ENCODE peak calls at places on chromosomes 7 and 10, in four cellular contexts. One of them, this sample, is unnamed.

GRCh38 chr10:45575966-45576597 is 96.5 kb downstream of the ZFAND4 start:
- DNase-seq in COR-L47: no peak
- DNase-seq in left lobe of liver: no peak
- DNase-seq in T-helper 9 cell: no peak
- DNase-seq in this sample: no peak

GRCh38 chr10:125149278-125150047 is 10.9 kb downstream of the CTBP2 start:
- DNase-seq in COR-L47: peak
- DNase-seq in left lobe of liver: no peak
- DNase-seq in T-helper 9 cell: no peak
- DNase-seq in this sample: peak

GRCh38 chr10:49257159-49257558 is 41.8 kb upstream of the C10orf71 start:
- DNase-seq in T-helper 9 cell: no peak
- DNase-seq in left lobe of liver: no peak
- DNase-seq in COR-L47: no peak
- DNase-seq in this sample: no peak

GRCh38 chr7:27300401-27300800 is 57.8 kb downstream of the EVX1 start:
- DNase-seq in T-helper 9 cell: no peak
- DNase-seq in COR-L47: no peak
- DNase-seq in left lobe of liver: no peak
- DNase-seq in this sample: no peak

GRCh38 chr7:136958016-136958415 is 89.6 kb downstream of the CHRM2 start:
- DNase-seq in T-helper 9 cell: no peak
- DNase-seq in COR-L47: no peak
- DNase-seq in left lobe of liver: no peak
- DNase-seq in this sample: no peak

GRCh38 chr10:126153686-126154628 is 234.3 kb downstream of the ADAM12 start:
- DNase-seq in left lobe of liver: no peak
- DNase-seq in COR-L47: no peak
- DNase-seq in T-helper 9 cell: no peak
- DNase-seq in this sample: no peak

GRCh38 chr7:2104107-2104710 is 128.5 kb downstream of the MAD1L1 start:
- DNase-seq in left lobe of liver: peak
- DNase-seq in COR-L47: no peak
- DNase-seq in T-helper 9 cell: peak
- DNase-seq in this sample: peak

GRCh38 chr7:115976651-115977050 is 53.9 kb downstream of the TFEC start:
- DNase-seq in left lobe of liver: no peak
- DNase-seq in T-helper 9 cell: no peak
- DNase-seq in COR-L47: no peak
- DNase-seq in this sample: no peak

GRCh38 chr10:80520661-80521488 is 16.8 kb upstream of the SH2D4B start:
- DNase-seq in T-helper 9 cell: no peak
- DNase-seq in COR-L47: no peak
- DNase-seq in left lobe of liver: no peak
- DNase-seq in this sample: no peak

GRCh38 chr7:140673063-140673769 is 471 bp downstream of the ADCK2 start:
- DNase-seq in COR-L47: peak
- DNase-seq in left lobe of liver: peak
- DNase-seq in T-helper 9 cell: peak
- DNase-seq in this sample: peak

GRCh38 chr10:86773486-86773885 is 17.1 kb downstream of the BMPR1A start:
- DNase-seq in T-helper 9 cell: no peak
- DNase-seq in COR-L47: no peak
- DNase-seq in left lobe of liver: no peak
- DNase-seq in this sample: no peak

GRCh38 chr10:61733358-61733940 is 70.7 kb downstream of the CABCOCO1 start:
- DNase-seq in T-helper 9 cell: no peak
- DNase-seq in left lobe of liver: no peak
- DNase-seq in COR-L47: peak
- DNase-seq in this sample: no peak

GRCh38 chr7:39554583-39555140 is 11.5 kb upstream of the YAE1 start:
- DNase-seq in T-helper 9 cell: no peak
- DNase-seq in COR-L47: no peak
- DNase-seq in left lobe of liver: no peak
- DNase-seq in this sample: no peak

GRCh38 chr7:97732567-97733275 is 835 bp downstream of the TAC1 start:
- DNase-seq in left lobe of liver: no peak
- DNase-seq in T-helper 9 cell: no peak
- DNase-seq in COR-L47: no peak
- DNase-seq in this sample: peak

GRCh38 chr10:63692205-63692896 is 171.2 kb downstream of the REEP3 start:
- DNase-seq in COR-L47: no peak
- DNase-seq in left lobe of liver: no peak
- DNase-seq in T-helper 9 cell: no peak
- DNase-seq in this sample: no peak

GRCh38 chr10:96025566-96025965 is 17.8 kb upstream of the CCNJ start:
- DNase-seq in T-helper 9 cell: no peak
- DNase-seq in left lobe of liver: no peak
- DNase-seq in COR-L47: no peak
- DNase-seq in this sample: no peak

GRCh38 chr7:86058649-86059048 is 585.1 kb upstream of the GRM3 start:
- DNase-seq in left lobe of liver: no peak
- DNase-seq in T-helper 9 cell: no peak
- DNase-seq in COR-L47: no peak
- DNase-seq in this sample: no peak

GRCh38 chr10:126225672-126226007 is 162.6 kb downstream of the ADAM12 start:
- DNase-seq in COR-L47: no peak
- DNase-seq in T-helper 9 cell: no peak
- DNase-seq in left lobe of liver: no peak
- DNase-seq in this sample: no peak

GRCh38 chr7:82223580-82223979 is 220.0 kb downstream of the CACNA2D1 start:
- DNase-seq in COR-L47: no peak
- DNase-seq in left lobe of liver: no peak
- DNase-seq in T-helper 9 cell: no peak
- DNase-seq in this sample: no peak

GRCh38 chr10:98586096-98586495 is 139.4 kb upstream of the HPS1 start:
- DNase-seq in T-helper 9 cell: no peak
- DNase-seq in left lobe of liver: no peak
- DNase-seq in COR-L47: no peak
- DNase-seq in this sample: no peak

GRCh38 chr7:156751319-156751718 is 110.7 kb downstream of the RNF32 start:
- DNase-seq in COR-L47: no peak
- DNase-seq in T-helper 9 cell: no peak
- DNase-seq in left lobe of liver: no peak
- DNase-seq in this sample: no peak

GRCh38 chr7:75611557-75612178 is 119.5 kb downstream of the SPDYE5 start:
- DNase-seq in left lobe of liver: peak
- DNase-seq in COR-L47: no peak
- DNase-seq in T-helper 9 cell: no peak
- DNase-seq in this sample: peak

GRCh38 chr10:5460468-5461200 is 38.7 kb downstream of the CALML5 start:
- DNase-seq in T-helper 9 cell: no peak
- DNase-seq in COR-L47: no peak
- DNase-seq in left lobe of liver: no peak
- DNase-seq in this sample: no peak

GRCh38 chr10:102658802-102659201 is 14.5 kb downstream of the TRIM8 start:
- DNase-seq in COR-L47: no peak
- DNase-seq in left lobe of liver: no peak
- DNase-seq in T-helper 9 cell: no peak
- DNase-seq in this sample: peak

GRCh38 chr10:98131615-98132014 is 2.8 kb upstream of the R3HCC1L start:
- DNase-seq in left lobe of liver: no peak
- DNase-seq in T-helper 9 cell: no peak
- DNase-seq in COR-L47: no peak
- DNase-seq in this sample: no peak

GRCh38 chr10:28652703-28653102 is 24.6 kb upstream of the BAMBI start:
- DNase-seq in left lobe of liver: no peak
- DNase-seq in T-helper 9 cell: no peak
- DNase-seq in COR-L47: no peak
- DNase-seq in this sample: no peak

GRCh38 chr10:48205918-48206317 is 68.6 kb downstream of the FRMPD2 start:
- DNase-seq in T-helper 9 cell: no peak
- DNase-seq in COR-L47: no peak
- DNase-seq in left lobe of liver: no peak
- DNase-seq in this sample: no peak

GRCh38 chr7:148727501-148728278 is 29.0 kb downstream of the CUL1 start:
- DNase-seq in T-helper 9 cell: no peak
- DNase-seq in left lobe of liver: no peak
- DNase-seq in COR-L47: no peak
- DNase-seq in this sample: no peak

GRCh38 chr10:14487511-14487909 is 156.8 kb upstream of the FRMD4A start:
- DNase-seq in left lobe of liver: no peak
- DNase-seq in T-helper 9 cell: no peak
- DNase-seq in COR-L47: no peak
- DNase-seq in this sample: no peak

GRCh38 chr10:125120046-125120710 is 40.2 kb downstream of the CTBP2 start:
- DNase-seq in T-helper 9 cell: no peak
- DNase-seq in left lobe of liver: no peak
- DNase-seq in COR-L47: no peak
- DNase-seq in this sample: no peak

GRCh38 chr7:66304536-66304935 is 99.4 kb downstream of the TPST1 start:
- DNase-seq in T-helper 9 cell: no peak
- DNase-seq in COR-L47: no peak
- DNase-seq in left lobe of liver: no peak
- DNase-seq in this sample: no peak

GRCh38 chr10:123357363-123358075 is 203.3 kb downstream of the BUB3 start:
- DNase-seq in left lobe of liver: no peak
- DNase-seq in T-helper 9 cell: no peak
- DNase-seq in COR-L47: no peak
- DNase-seq in this sample: no peak

GRCh38 chr10:77737608-77738007 is 100.0 kb upstream of the KCNMA1 start:
- DNase-seq in COR-L47: no peak
- DNase-seq in T-helper 9 cell: no peak
- DNase-seq in left lobe of liver: no peak
- DNase-seq in this sample: no peak

GRCh38 chr7:107725138-107725740 is 18.7 kb upstream of the CBLL1 start:
- DNase-seq in T-helper 9 cell: peak
- DNase-seq in left lobe of liver: no peak
- DNase-seq in COR-L47: peak
- DNase-seq in this sample: peak

GRCh38 chr7:106064836-106065559 is 47.1 kb downstream of the SYPL1 start:
- DNase-seq in COR-L47: peak
- DNase-seq in left lobe of liver: peak
- DNase-seq in T-helper 9 cell: no peak
- DNase-seq in this sample: no peak